ENCODE peak calls at places on chromosomes 11 and 22, in four cellular contexts. E is fibroblast of pulmonary artery, F is fibroblast of villous mesenchyme, R is sigmoid colon. W is an unnamed sample.
A peak's percentile ranks its signal among the peaks of the same experiment; 100 is the strongest.

GRCh38 chr11:115806056-115806455 is 301.8 kb upstream of the CADM1 start:
- DNase-seq in F (no peak), E (no peak), R (no peak), W (no peak)

GRCh38 chr11:35295751-35296150 is 123.6 kb downstream of the SLC1A2 start:
- DNase-seq in E (no peak), R (no peak), F (no peak), W (no peak)

GRCh38 chr11:77734890-77735289 is 85.6 kb downstream of the RSF1 start:
- DNase-seq in E (no peak), F (no peak), R (no peak), W (peak; percentile 89)

GRCh38 chr11:119572481-119573424 is 149.8 kb upstream of the THY1 start:
- DNase-seq in R (no peak), E (no peak), F (no peak), W (no peak)

GRCh38 chr11:1744137-1744878 is 6.1 kb downstream of the IFITM10 start:
- DNase-seq in R (no peak), E (no peak), F (peak; percentile 27), W (peak; percentile 70)

GRCh38 chr22:26502688-26503561 is 9.3 kb downstream of the TFIP11 start:
- DNase-seq in F (peak; percentile 59), E (peak; percentile 61), R (no peak), W (no peak)

GRCh38 chr11:127452533-127452932 is 452.0 kb upstream of the KIRREL3 start:
- DNase-seq in R (no peak), F (no peak), E (no peak), W (no peak)

GRCh38 chr22:45834795-45835194 is 142.2 kb downstream of the WNT7B start:
- DNase-seq in R (no peak), F (no peak), E (no peak), W (no peak)

GRCh38 chr22:46963672-46964545 is 201.5 kb downstream of the TBC1D22A start:
- DNase-seq in E (no peak), F (no peak), R (peak; percentile 52), W (no peak)

GRCh38 chr22:43188829-43189545 is 2.1 kb upstream of the TTLL12 start:
- DNase-seq in R (no peak), F (no peak), E (no peak), W (peak; percentile 59)

GRCh38 chr11:56886465-56886864 is 102.2 kb upstream of the OR5AK2 start:
- DNase-seq in F (no peak), R (no peak), E (no peak), W (no peak)

GRCh38 chr11:107857550-107858216 is 904 bp downstream of the SLC35F2 start:
- DNase-seq in R (peak; percentile 48), F (peak; percentile 13), E (no peak), W (no peak)

GRCh38 chr22:42688241-42688913 is 32.3 kb downstream of the A4GALT start:
- DNase-seq in R (peak; percentile 98), E (peak; percentile 95), F (peak; percentile 98), W (no peak)

GRCh38 chr22:45125198-45125597 is 38.5 kb upstream of the NUP50 start:
- DNase-seq in E (peak; percentile 56), F (peak; percentile 88), R (no peak), W (peak; percentile 46)

GRCh38 chr22:42277988-42278776 is 7.7 kb upstream of the TCF20 start:
- DNase-seq in R (peak; percentile 60), F (peak; percentile 4), E (no peak), W (peak; percentile 50)

GRCh38 chr22:39363751-39364484 is 14.1 kb downstream of the SYNGR1 start:
- DNase-seq in E (no peak), R (no peak), F (no peak), W (no peak)

GRCh38 chr11:45319077-45319476 is 32.9 kb upstream of the SYT13 start:
- DNase-seq in R (no peak), F (no peak), E (no peak), W (no peak)

GRCh38 chr22:37045958-37046357 is 5.6 kb upstream of the KCTD17 start:
- DNase-seq in R (no peak), E (peak; percentile 65), F (peak; percentile 39), W (no peak)

GRCh38 chr11:130721736-130722135 is 194.5 kb downstream of the SNX19 start:
- DNase-seq in R (no peak), E (peak; percentile 88), F (peak; percentile 28), W (no peak)

GRCh38 chr11:102157219-102157618 is 47.0 kb downstream of the YAP1 start:
- DNase-seq in E (peak; percentile 97), R (peak; percentile 76), F (peak; percentile 85), W (no peak)

GRCh38 chr11:64566915-64567882 is 23.8 kb upstream of the SLC22A12 start:
- DNase-seq in R (no peak), F (no peak), E (no peak), W (peak; percentile 77)

GRCh38 chr11:95157824-95158223 is 68.2 kb downstream of the ENDOD1 start:
- DNase-seq in E (no peak), R (no peak), F (no peak), W (no peak)

GRCh38 chr11:10878408-10879214 is 20.8 kb upstream of the ZBED5 start:
- DNase-seq in E (peak; percentile 86), F (peak; percentile 80), R (no peak), W (no peak)

GRCh38 chr11:117918366-117919255 is 10.6 kb downstream of the TMPRSS13 start:
- DNase-seq in E (no peak), F (no peak), R (peak; percentile 57), W (peak; percentile 72)

GRCh38 chr22:39185601-39186012 is 33.1 kb upstream of the CBX7 start:
- DNase-seq in E (peak; percentile 89), R (peak; percentile 89), F (peak; percentile 77), W (peak; percentile 72)

GRCh38 chr11:124481365-124482323 is 36.1 kb upstream of the OR8B8 start:
- DNase-seq in E (peak; percentile 80), F (peak; percentile 66), R (no peak), W (no peak)

GRCh38 chr11:55503449-55503848 is 50.8 kb upstream of the OR4C15 start:
- DNase-seq in R (no peak), F (no peak), E (no peak), W (no peak)

GRCh38 chr11:11381471-11382100 is 28.5 kb upstream of the CSNK2A3 start:
- DNase-seq in R (no peak), E (no peak), F (no peak), W (no peak)